ENCODE peak calls at places on chromosomes 7 and 10, in eight cellular contexts. D, L, I, G, X, J, W and E are unnamed samples.
A peak's percentile ranks its signal among the peaks of the same experiment; 100 is the strongest.

GRCh38 chr7:98066934-98067507 is 39.6 kb upstream of the LMTK2 start:
- DNase-seq in D (no peak), L (no peak), I (no peak), G (no peak), X (no peak), J (no peak), W (no peak), E (no peak)

GRCh38 chr10:96614515-96614914 is 27.7 kb upstream of the TM9SF3 start:
- DNase-seq in D (no peak), L (peak; percentile 87), I (no peak), G (peak; percentile 91), X (no peak), J (no peak), W (no peak), E (peak; percentile 96)

GRCh38 chr7:108358553-108358952 is 97.7 kb downstream of the NRCAM start:
- DNase-seq in D (no peak), L (peak; percentile 64), I (no peak), G (peak; percentile 91), X (no peak), J (no peak), W (no peak), E (peak; percentile 81)

GRCh38 chr7:155104913-155105312 is 34.8 kb downstream of the HTR5A start:
- DNase-seq in D (no peak), L (no peak), I (no peak), G (no peak), X (no peak), J (no peak), W (no peak), E (no peak)

GRCh38 chr7:149292101-149292823 is 30.3 kb downstream of the ZNF783 start:
- DNase-seq in D (no peak), L (no peak), I (no peak), G (no peak), X (no peak), J (no peak), W (peak; percentile 20), E (peak; percentile 24)

GRCh38 chr10:63976538-63976937 is 455.3 kb downstream of the REEP3 start:
- DNase-seq in D (no peak), L (peak; percentile 6), I (no peak), G (no peak), X (peak; percentile 58), J (peak; percentile 28), W (peak; percentile 73), E (peak; percentile 52)

GRCh38 chr7:155183655-155184054 is 113.5 kb downstream of the HTR5A start:
- DNase-seq in D (no peak), L (no peak), I (no peak), G (no peak), X (no peak), J (no peak), W (no peak), E (no peak)

GRCh38 chr10:102254426-102254825 is 9.1 kb downstream of the GBF1 start:
- DNase-seq in D (no peak), L (no peak), I (no peak), G (no peak), X (no peak), J (no peak), W (no peak), E (no peak)

GRCh38 chr7:48295572-48295971 is 124.3 kb downstream of the ABCA13 start:
- DNase-seq in D (no peak), L (no peak), I (no peak), G (no peak), X (no peak), J (no peak), W (no peak), E (peak; percentile 9)

GRCh38 chr7:68562323-68562899 is 1035.9 kb upstream of the AUTS2 start:
- DNase-seq in D (no peak), L (no peak), I (no peak), G (peak; percentile 14), X (no peak), J (no peak), W (no peak), E (no peak)

GRCh38 chr7:28953628-28954027 is 4.5 kb downstream of the TRIL start:
- DNase-seq in D (no peak), L (peak; percentile 44), I (no peak), G (peak; percentile 71), X (no peak), J (no peak), W (no peak), E (peak; percentile 40)

GRCh38 chr7:30791126-30791525 is 19.9 kb downstream of the MINDY4 start:
- DNase-seq in D (no peak), L (no peak), I (no peak), G (no peak), X (no peak), J (no peak), W (peak; percentile 42), E (no peak)

GRCh38 chr10:78335371-78335690 is 301.7 kb downstream of the RPS24 start:
- DNase-seq in D (no peak), L (no peak), I (no peak), G (no peak), X (no peak), J (no peak), W (no peak), E (no peak)

GRCh38 chr7:52959336-52959735 is 76.1 kb upstream of the POM121L12 start:
- DNase-seq in D (no peak), L (no peak), I (no peak), G (peak; percentile 56), X (no peak), J (no peak), W (no peak), E (no peak)

GRCh38 chr7:158016171-158017087 is 571.2 kb downstream of the PTPRN2 start:
- DNase-seq in D (no peak), L (no peak), I (no peak), G (no peak), X (no peak), J (no peak), W (peak; percentile 77), E (no peak)

GRCh38 chr10:110274072-110274627 is 30.6 kb downstream of the SMNDC1 start:
- DNase-seq in D (no peak), L (no peak), I (no peak), G (no peak), X (peak; percentile 20), J (no peak), W (no peak), E (no peak)

GRCh38 chr10:17951868-17952371 is at the start of gene SLC39A12:
- DNase-seq in D (no peak), L (peak; percentile 86), I (no peak), G (peak; percentile 75), X (no peak), J (no peak), W (no peak), E (peak; percentile 69)

GRCh38 chr10:101237080-101237817 is 8.0 kb upstream of the LBX1 start:
- DNase-seq in D (no peak), L (no peak), I (peak; percentile 38), G (peak; percentile 2), X (no peak), J (no peak), W (peak; percentile 72), E (no peak)

GRCh38 chr10:110850990-110851389 is 20.7 kb upstream of the PDCD4 start:
- DNase-seq in D (no peak), L (no peak), I (no peak), G (no peak), X (no peak), J (no peak), W (no peak), E (no peak)

GRCh38 chr10:131556061-131556896 is 244.8 kb upstream of the TCERG1L start:
- DNase-seq in D (no peak), L (no peak), I (no peak), G (no peak), X (no peak), J (no peak), W (no peak), E (no peak)

GRCh38 chr7:24733414-24734060 is 23.7 kb downstream of the GSDME start:
- DNase-seq in D (no peak), L (no peak), I (no peak), G (no peak), X (no peak), J (no peak), W (no peak), E (no peak)